ENCODE peak calls at places on chromosomes 3 and 15, in six cellular contexts. One of them, this sample, is unnamed. For H3K9me3 and H3K4me1, the result is how much of the 10 kb centered on the place peaks cover.

GRCh38 chr3:108099203-108099602 is 8.4 kb upstream of the CD47 start:
- DNase-seq in uterus: no peak
- DNase-seq in neuronal stem cell: no peak
- DNase-seq in IMR-90: peak
- DNase-seq in H1: no peak
- DNase-seq in upper lobe of right lung: no peak
- DNase-seq in this sample: no peak

GRCh38 chr3:15426579-15427118 is 695 bp downstream of the METTL6 start:
- DNase-seq in uterus: no peak
- DNase-seq in neuronal stem cell: no peak
- DNase-seq in IMR-90: no peak
- DNase-seq in H1: no peak
- DNase-seq in upper lobe of right lung: no peak
- DNase-seq in this sample: no peak

GRCh38 chr3:178562143-178562868 is 26.1 kb downstream of the KCNMB2 start:
- DNase-seq in uterus: no peak
- DNase-seq in neuronal stem cell: no peak
- DNase-seq in IMR-90: no peak
- DNase-seq in H1: no peak
- DNase-seq in upper lobe of right lung: no peak
- DNase-seq in this sample: no peak

GRCh38 chr3:58386966-58387365 is 46.7 kb downstream of the PDHB start:
- DNase-seq in uterus: no peak
- DNase-seq in neuronal stem cell: no peak
- DNase-seq in IMR-90: peak
- DNase-seq in H1: no peak
- DNase-seq in upper lobe of right lung: no peak
- DNase-seq in this sample: no peak

GRCh38 chr3:194382892-194383223 is 13.3 kb upstream of the LRRC15 start:
- DNase-seq in uterus: no peak
- DNase-seq in neuronal stem cell: no peak
- DNase-seq in IMR-90: no peak
- DNase-seq in H1: peak
- DNase-seq in upper lobe of right lung: peak
- DNase-seq in this sample: no peak

GRCh38 chr15:62665449-62665848 is 377.1 kb upstream of the TPM1 start:
- DNase-seq in uterus: peak
- DNase-seq in neuronal stem cell: no peak
- DNase-seq in IMR-90: peak
- DNase-seq in H1: no peak
- DNase-seq in upper lobe of right lung: no peak
- DNase-seq in this sample: no peak

GRCh38 chr3:65953881-65954733 is 84.6 kb downstream of the MAGI1 start:
- DNase-seq in uterus: no peak
- DNase-seq in neuronal stem cell: no peak
- DNase-seq in IMR-90: no peak
- DNase-seq in H1: no peak
- DNase-seq in upper lobe of right lung: peak
- DNase-seq in this sample: no peak

GRCh38 chr15:23497710-23498111 is 50.7 kb upstream of the GOLGA6L2 start:
- DNase-seq in uterus: no peak
- DNase-seq in neuronal stem cell: no peak
- DNase-seq in IMR-90: no peak
- DNase-seq in H1: no peak
- DNase-seq in upper lobe of right lung: no peak
- DNase-seq in this sample: no peak

GRCh38 chr3:100463002-100463401 is 29.4 kb upstream of the TMEM45A start:
- DNase-seq in uterus: no peak
- DNase-seq in neuronal stem cell: peak
- DNase-seq in IMR-90: peak
- DNase-seq in H1: no peak
- DNase-seq in upper lobe of right lung: no peak
- DNase-seq in this sample: no peak

GRCh38 chr3:69913422-69913821 is 86.1 kb upstream of the SAMMSON start:
- DNase-seq in uterus: no peak
- DNase-seq in neuronal stem cell: no peak
- DNase-seq in IMR-90: no peak
- DNase-seq in H1: no peak
- DNase-seq in upper lobe of right lung: no peak
- DNase-seq in this sample: no peak

GRCh38 chr3:72319202-72320095 is 528.8 kb downstream of the SHQ1 start:
- DNase-seq in uterus: no peak
- DNase-seq in neuronal stem cell: no peak
- DNase-seq in IMR-90: peak
- DNase-seq in H1: no peak
- DNase-seq in upper lobe of right lung: no peak
- DNase-seq in this sample: no peak

GRCh38 chr3:143337387-143337786 is 217.8 kb downstream of the CHST2 start:
- DNase-seq in uterus: no peak
- DNase-seq in neuronal stem cell: no peak
- DNase-seq in IMR-90: no peak
- DNase-seq in H1: no peak
- DNase-seq in upper lobe of right lung: no peak
- DNase-seq in this sample: no peak

GRCh38 chr3:172608575-172608974 is 85.3 kb upstream of the TNFSF10 start:
- DNase-seq in uterus: no peak
- DNase-seq in neuronal stem cell: no peak
- DNase-seq in IMR-90: no peak
- DNase-seq in H1: no peak
- DNase-seq in upper lobe of right lung: no peak
- DNase-seq in this sample: no peak

GRCh38 chr3:135310317-135310716 is 515.3 kb downstream of the EPHB1 start:
- DNase-seq in uterus: no peak
- DNase-seq in neuronal stem cell: no peak
- DNase-seq in IMR-90: no peak
- DNase-seq in H1: no peak
- DNase-seq in upper lobe of right lung: no peak
- DNase-seq in this sample: no peak

GRCh38 chr3:98692787-98693473 is 70.2 kb upstream of the ST3GAL6 start:
- DNase-seq in uterus: no peak
- DNase-seq in neuronal stem cell: no peak
- DNase-seq in IMR-90: no peak
- DNase-seq in H1: no peak
- DNase-seq in upper lobe of right lung: no peak
- DNase-seq in this sample: no peak

GRCh38 chr3:135905058-135905724 is 60.3 kb upstream of the PPP2R3A start:
- DNase-seq in uterus: no peak
- DNase-seq in neuronal stem cell: no peak
- DNase-seq in IMR-90: peak
- DNase-seq in H1: no peak
- DNase-seq in upper lobe of right lung: no peak
- DNase-seq in this sample: no peak

GRCh38 chr15:85755942-85756341 is 38.8 kb downstream of the KLHL25 start:
- DNase-seq in uterus: peak
- DNase-seq in neuronal stem cell: no peak
- DNase-seq in IMR-90: no peak
- DNase-seq in H1: no peak
- DNase-seq in upper lobe of right lung: no peak
- DNase-seq in this sample: no peak

GRCh38 chr3:126259411-126260391 is 79.3 kb upstream of the ALDH1L1 start:
- DNase-seq in uterus: peak
- DNase-seq in neuronal stem cell: no peak
- DNase-seq in IMR-90: peak
- DNase-seq in H1: peak
- DNase-seq in upper lobe of right lung: peak
- DNase-seq in this sample: no peak

GRCh38 chr3:155232605-155233004 is 60.9 kb downstream of the STRIT1 start:
- DNase-seq in uterus: peak
- DNase-seq in neuronal stem cell: no peak
- DNase-seq in IMR-90: peak
- DNase-seq in H1: no peak
- DNase-seq in upper lobe of right lung: no peak
- DNase-seq in this sample: no peak

GRCh38 chr3:94028093-94028837 is at the start of gene STX19:
- DNase-seq in uterus: no peak
- DNase-seq in neuronal stem cell: no peak
- DNase-seq in IMR-90: no peak
- DNase-seq in H1: no peak
- DNase-seq in upper lobe of right lung: no peak
- DNase-seq in this sample: no peak

GRCh38 chr3:105933871-105934270 is 65.1 kb upstream of the CBLB start:
- DNase-seq in uterus: no peak
- DNase-seq in neuronal stem cell: no peak
- DNase-seq in IMR-90: peak
- DNase-seq in H1: no peak
- DNase-seq in upper lobe of right lung: no peak
- DNase-seq in this sample: no peak

GRCh38 chr3:43198791-43199644 is 87.3 kb upstream of the SNRK start:
- DNase-seq in uterus: no peak
- DNase-seq in neuronal stem cell: no peak
- DNase-seq in IMR-90: peak
- DNase-seq in H1: no peak
- DNase-seq in upper lobe of right lung: no peak
- DNase-seq in this sample: no peak

GRCh38 chr3:110420158-110420641 is 651.4 kb upstream of the NECTIN3 start:
- DNase-seq in uterus: no peak
- DNase-seq in neuronal stem cell: no peak
- DNase-seq in IMR-90: peak
- DNase-seq in H1: no peak
- DNase-seq in upper lobe of right lung: no peak
- DNase-seq in this sample: no peak

GRCh38 chr3:149151843-149152242 is 22.4 kb downstream of the HPS3 start:
- DNase-seq in uterus: no peak
- DNase-seq in neuronal stem cell: no peak
- DNase-seq in IMR-90: peak
- DNase-seq in H1: no peak
- DNase-seq in upper lobe of right lung: no peak
- DNase-seq in this sample: no peak

GRCh38 chr3:53238051-53238850 is 17.6 kb downstream of the TKT start:
- DNase-seq in uterus: no peak
- DNase-seq in neuronal stem cell: no peak
- DNase-seq in IMR-90: peak
- DNase-seq in H1: no peak
- DNase-seq in upper lobe of right lung: peak
- DNase-seq in this sample: no peak

GRCh38 chr15:38208779-38209178 is 43.9 kb upstream of the SPRED1 start:
- DNase-seq in uterus: no peak
- DNase-seq in neuronal stem cell: no peak
- DNase-seq in IMR-90: no peak
- DNase-seq in H1: no peak
- DNase-seq in upper lobe of right lung: no peak
- DNase-seq in this sample: no peak

GRCh38 chr3:101825904-101826445 is 23.3 kb upstream of the NFKBIZ start:
- DNase-seq in uterus: no peak
- DNase-seq in neuronal stem cell: no peak
- DNase-seq in IMR-90: peak
- DNase-seq in H1: no peak
- DNase-seq in upper lobe of right lung: no peak
- DNase-seq in this sample: no peak

GRCh38 chr3:161415506-161416231 is 44.4 kb upstream of the SPTSSB start:
- DNase-seq in uterus: no peak
- DNase-seq in neuronal stem cell: no peak
- DNase-seq in IMR-90: peak
- DNase-seq in H1: no peak
- DNase-seq in upper lobe of right lung: no peak
- DNase-seq in this sample: no peak

GRCh38 chr3:43525376-43525775 is 96.4 kb downstream of the ANO10 start:
- DNase-seq in uterus: no peak
- DNase-seq in neuronal stem cell: no peak
- DNase-seq in IMR-90: no peak
- DNase-seq in H1: no peak
- DNase-seq in upper lobe of right lung: no peak
- DNase-seq in this sample: no peak

GRCh38 chr15:78206326-78207109 is 27.8 kb downstream of the ACSBG1 start:
- DNase-seq in uterus: no peak
- DNase-seq in neuronal stem cell: no peak
- DNase-seq in IMR-90: peak
- DNase-seq in H1: peak
- DNase-seq in upper lobe of right lung: no peak
- DNase-seq in this sample: no peak

GRCh38 chr15:27623149-27623548 is 476.0 kb downstream of the OCA2 start:
- DNase-seq in uterus: no peak
- DNase-seq in neuronal stem cell: no peak
- DNase-seq in IMR-90: no peak
- DNase-seq in H1: no peak
- DNase-seq in upper lobe of right lung: no peak
- DNase-seq in this sample: no peak
- H3K9me3 ChIP-seq in uterus: under half
- H3K9me3 ChIP-seq in neuronal stem cell: under half
- H3K9me3 ChIP-seq in IMR-90: under half
- H3K9me3 ChIP-seq in H1: under half
- H3K9me3 ChIP-seq in upper lobe of right lung: under half
- H3K9me3 ChIP-seq in this sample: under half

DNA sequence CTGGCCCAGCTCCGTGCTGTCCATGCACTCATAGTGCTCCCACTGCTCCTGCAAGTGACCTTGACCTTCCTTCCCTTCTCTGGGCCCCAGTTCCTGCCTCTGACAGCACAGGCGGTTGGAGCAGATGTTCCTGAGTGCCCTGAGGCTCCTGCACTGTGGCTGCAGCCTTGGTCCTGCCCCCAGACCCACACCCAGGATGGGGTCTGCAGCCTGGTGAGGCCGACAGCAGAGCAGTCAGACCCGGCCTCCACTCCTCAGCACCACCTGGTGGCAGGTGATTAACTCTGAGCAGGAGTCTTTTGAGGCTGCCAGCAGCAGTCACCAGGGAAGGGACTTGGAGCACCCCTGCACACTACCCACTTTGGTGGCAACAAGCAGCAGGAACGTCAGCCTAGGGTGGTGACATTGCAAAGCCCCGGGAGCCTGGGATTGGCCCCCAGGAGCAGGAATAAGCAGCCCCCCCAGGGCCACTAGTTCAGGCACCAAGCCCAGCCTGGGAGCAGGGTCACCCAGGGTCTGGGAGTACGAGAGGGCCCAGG is 64.6 kb downstream of the CYP11A1 start:
- DNase-seq in uterus: peak
- DNase-seq in neuronal stem cell: no peak
- DNase-seq in IMR-90: no peak
- DNase-seq in H1: peak
- DNase-seq in upper lobe of right lung: no peak
- DNase-seq in this sample: no peak
- H3K4me3 ChIP-seq in uterus: no peak
- H3K4me3 ChIP-seq in neuronal stem cell: no peak
- H3K4me3 ChIP-seq in IMR-90: no peak
- H3K4me3 ChIP-seq in H1: no peak
- H3K4me3 ChIP-seq in upper lobe of right lung: no peak
- H3K4me3 ChIP-seq in this sample: no peak

GRCh38 chr3:86954226-86954625 is 36.7 kb downstream of the VGLL3 start:
- DNase-seq in uterus: no peak
- DNase-seq in neuronal stem cell: no peak
- DNase-seq in IMR-90: peak
- DNase-seq in H1: no peak
- DNase-seq in upper lobe of right lung: no peak
- DNase-seq in this sample: no peak
- H3K4me1 ChIP-seq in uterus: under half
- H3K4me1 ChIP-seq in neuronal stem cell: under half
- H3K4me1 ChIP-seq in IMR-90: under half
- H3K4me1 ChIP-seq in H1: under half
- H3K4me1 ChIP-seq in upper lobe of right lung: under half
- H3K4me1 ChIP-seq in this sample: under half

GRCh38 chr15:69685524-69686452 is 233.2 kb downstream of the RPLP1 start:
- DNase-seq in uterus: no peak
- DNase-seq in neuronal stem cell: no peak
- DNase-seq in IMR-90: no peak
- DNase-seq in H1: no peak
- DNase-seq in upper lobe of right lung: no peak
- DNase-seq in this sample: no peak
- H3K9me3 ChIP-seq in uterus: under half
- H3K9me3 ChIP-seq in neuronal stem cell: under half
- H3K9me3 ChIP-seq in IMR-90: under half
- H3K9me3 ChIP-seq in H1: under half
- H3K9me3 ChIP-seq in upper lobe of right lung: under half
- H3K9me3 ChIP-seq in this sample: under half